ENCODE peak calls at places on chromosomes 4 and X, in five cellular contexts. F is cardiac muscle cell, Y is brain microvascular endothelial cell, U is HepG2, K is GM12865. M is an unnamed sample.
A peak's percentile ranks its signal among the peaks of the same experiment; 100 is the strongest.

GRCh38 chr4:102817021-102817605 is 10.2 kb downstream of the UBE2D3 start:
- DNase-seq in F (no peak), Y (no peak), U (no peak), K (no peak), M (no peak)

GRCh38 chr4:23888421-23889319 is 1.2 kb downstream of the PPARGC1A start:
- DNase-seq in F (peak; percentile 71), Y (peak; percentile 17), U (peak; percentile 18), K (no peak), M (no peak)

GRCh38 chrX:38636949-38637819 is 75.8 kb downstream of the TSPAN7 start:
- DNase-seq in F (no peak), Y (no peak), U (peak; percentile 82), K (no peak), M (no peak)

GRCh38 chr4:52071786-52072552 is 20.9 kb downstream of the SPATA18 start:
- DNase-seq in F (no peak), Y (no peak), U (no peak), K (no peak), M (no peak)

GRCh38 chr4:108372678-108373077 is 203.9 kb upstream of the LEF1 start:
- DNase-seq in F (no peak), Y (no peak), U (no peak), K (peak; percentile 21), M (peak; percentile 98)

GRCh38 chr4:6201580-6202091 is 1.3 kb upstream of the JAKMIP1 start:
- DNase-seq in F (no peak), Y (no peak), U (no peak), K (peak; percentile 86), M (peak; percentile 91)

GRCh38 chrX:119503484-119503861 is 35.2 kb downstream of the SLC25A5 start:
- DNase-seq in F (peak; percentile 90), Y (peak; percentile 80), U (peak; percentile 22), K (no peak), M (no peak)

GRCh38 chr4:159722052-159722451 is 619.2 kb downstream of the RAPGEF2 start:
- DNase-seq in F (no peak), Y (no peak), U (no peak), K (no peak), M (no peak)

GRCh38 chrX:81240701-81241100 is 38.8 kb downstream of the SH3BGRL start:
- DNase-seq in F (no peak), Y (no peak), U (no peak), K (no peak), M (no peak)

GRCh38 chr4:87521757-87522374 is 7.3 kb downstream of the SPARCL1 start:
- DNase-seq in F (no peak), Y (no peak), U (no peak), K (peak; percentile 54), M (no peak)

GRCh38 chr4:52157641-52158316 is 106.7 kb downstream of the SPATA18 start:
- DNase-seq in F (peak; percentile 36), Y (peak; percentile 3), U (no peak), K (no peak), M (no peak)

GRCh38 chrX:15675490-15675921 is 10.9 kb upstream of the CLTRN start:
- DNase-seq in F (peak; percentile 77), Y (peak; percentile 77), U (no peak), K (peak; percentile 83), M (no peak)

GRCh38 chr4:175419120-175419774 is 392.8 kb downstream of the GPM6A start:
- DNase-seq in F (peak; percentile 89), Y (peak; percentile 95), U (peak; percentile 13), K (no peak), M (no peak)

GRCh38 chrX:110992611-110993010 is 103.4 kb upstream of the PAK3 start:
- DNase-seq in F (peak; percentile 27), Y (peak; percentile 1), U (peak; percentile 5), K (peak; percentile 27), M (peak; percentile 17)

GRCh38 chr4:680565-680930 is 6.2 kb downstream of the MYL5 start:
- DNase-seq in F (no peak), Y (no peak), U (no peak), K (peak; percentile 65), M (no peak)
- H3K4me3 ChIP-seq in F (peak overlapping the region; percentile 60), Y (peak overlapping the region; percentile 15), U (no peak overlapping the region), K (peak overlapping the region; percentile 68), M (no peak overlapping the region)

GRCh38 chr4:153529646-153530045 is 63.5 kb downstream of the TMEM131L start:
- DNase-seq in F (peak; percentile 66), Y (no peak), U (no peak), K (no peak), M (no peak)
- H3K4me3 ChIP-seq in F (no peak overlapping the region), Y (no peak overlapping the region), U (no peak overlapping the region), K (peak overlapping the region; percentile 39), M (peak overlapping the region; percentile 8)

GRCh38 chrX:91434351-91435168 is at the start of gene PABPC5:
- DNase-seq in F (peak; percentile 76), Y (peak; percentile 44), U (no peak), K (no peak), M (no peak)
- H3K4me3 ChIP-seq in F (peak within 1 kb of the TSS; percentile 47), Y (peak within 1 kb of the TSS; percentile 44), U (no peak within 1 kb of the TSS), K (no peak within 1 kb of the TSS), M (no peak within 1 kb of the TSS)

GRCh38 chr4:13947921-13948320 is 320.4 kb upstream of the BOD1L1 start:
- DNase-seq in F (no peak), Y (no peak), U (no peak), K (no peak), M (no peak)

GRCh38 chr4:13942936-13943335 is 315.4 kb upstream of the BOD1L1 start:
- DNase-seq in F (no peak), Y (no peak), U (no peak), K (no peak), M (no peak)

GRCh38 chr4:13940921-13941320 is 313.4 kb upstream of the BOD1L1 start:
- DNase-seq in F (no peak), Y (no peak), U (no peak), K (no peak), M (no peak)

GRCh38 chr4:13938299-13938698 is 310.8 kb upstream of the BOD1L1 start:
- DNase-seq in F (no peak), Y (no peak), U (no peak), K (no peak), M (no peak)

DNA sequence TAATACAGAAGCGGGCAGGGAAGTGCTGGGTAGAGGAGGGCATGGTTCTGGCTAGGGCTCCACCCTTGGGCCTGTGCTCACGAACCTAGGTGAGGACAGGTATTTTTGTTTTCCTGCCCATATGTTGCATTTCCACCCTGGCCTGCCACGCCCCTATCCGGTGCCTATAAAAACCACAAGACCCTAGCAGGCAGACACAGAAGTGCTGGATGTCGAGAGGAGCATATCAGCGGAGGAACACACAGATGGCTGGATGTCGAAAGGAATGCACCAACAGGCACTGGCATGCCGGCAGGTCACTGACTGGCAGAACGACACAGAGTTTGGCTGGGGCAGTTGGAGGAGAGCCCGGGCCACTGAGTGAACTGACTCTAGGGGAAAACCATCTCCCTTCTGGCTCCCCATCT is 316.6 kb upstream of the BOD1L1 start:
- DNase-seq in F (no peak), Y (no peak), U (no peak), K (no peak), M (no peak)
- H3K4me3 ChIP-seq in F (no peak overlapping the region), Y (no peak overlapping the region), U (no peak overlapping the region), K (no peak overlapping the region), M (no peak overlapping the region)

DNA sequence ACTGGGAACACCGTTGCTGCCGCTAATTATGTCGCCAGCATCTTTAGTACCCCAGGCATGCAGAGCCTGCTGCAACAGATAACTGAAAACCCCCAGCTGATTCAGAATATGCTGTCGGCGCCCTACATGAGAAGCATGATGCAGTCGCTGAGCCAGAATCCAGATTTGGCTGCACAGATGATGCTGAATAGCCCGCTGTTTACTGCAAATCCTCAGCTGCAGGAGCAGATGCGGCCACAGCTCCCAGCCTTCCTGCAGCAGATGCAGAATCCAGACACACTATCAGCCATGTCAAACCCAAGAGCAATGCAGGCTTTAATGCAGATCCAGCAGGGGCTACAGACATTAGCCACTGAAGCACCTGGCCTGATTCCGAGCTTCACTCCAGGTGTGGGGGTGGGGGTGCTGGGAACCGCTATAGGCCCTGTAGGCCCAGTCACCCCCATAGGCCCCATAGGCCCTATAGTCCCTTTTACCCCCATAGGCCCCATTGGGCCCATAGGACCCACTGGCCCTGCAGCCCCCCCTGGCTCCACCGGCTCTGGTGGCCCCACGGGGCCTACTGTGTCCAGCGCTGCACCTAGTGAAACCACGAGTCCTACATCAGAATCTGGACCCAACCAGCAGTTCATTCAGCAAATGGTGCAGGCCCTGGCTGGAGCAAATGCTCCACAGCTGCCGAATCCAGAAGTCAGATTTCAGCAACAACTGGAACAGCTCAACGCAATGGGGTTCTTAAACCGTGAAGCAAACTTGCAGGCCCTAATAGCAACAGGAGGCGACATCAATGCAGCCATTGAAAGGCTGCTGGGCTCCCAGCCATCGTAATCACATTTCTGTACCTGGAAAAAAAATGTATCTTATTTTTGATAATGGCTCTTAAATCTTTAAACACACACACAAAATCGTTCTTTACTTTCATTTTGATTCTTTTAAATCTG is 1.8 kb downstream of the UBQLN2 start:
- DNase-seq in F (peak; percentile 10), Y (no peak), U (peak; percentile 0), K (peak; percentile 10), M (no peak)
- H3K4me3 ChIP-seq in F (peak overlapping the region; percentile 52), Y (peak overlapping the region; percentile 73), U (peak overlapping the region; percentile 80), K (peak overlapping the region; percentile 85), M (peak overlapping the region; percentile 77)

DNA sequence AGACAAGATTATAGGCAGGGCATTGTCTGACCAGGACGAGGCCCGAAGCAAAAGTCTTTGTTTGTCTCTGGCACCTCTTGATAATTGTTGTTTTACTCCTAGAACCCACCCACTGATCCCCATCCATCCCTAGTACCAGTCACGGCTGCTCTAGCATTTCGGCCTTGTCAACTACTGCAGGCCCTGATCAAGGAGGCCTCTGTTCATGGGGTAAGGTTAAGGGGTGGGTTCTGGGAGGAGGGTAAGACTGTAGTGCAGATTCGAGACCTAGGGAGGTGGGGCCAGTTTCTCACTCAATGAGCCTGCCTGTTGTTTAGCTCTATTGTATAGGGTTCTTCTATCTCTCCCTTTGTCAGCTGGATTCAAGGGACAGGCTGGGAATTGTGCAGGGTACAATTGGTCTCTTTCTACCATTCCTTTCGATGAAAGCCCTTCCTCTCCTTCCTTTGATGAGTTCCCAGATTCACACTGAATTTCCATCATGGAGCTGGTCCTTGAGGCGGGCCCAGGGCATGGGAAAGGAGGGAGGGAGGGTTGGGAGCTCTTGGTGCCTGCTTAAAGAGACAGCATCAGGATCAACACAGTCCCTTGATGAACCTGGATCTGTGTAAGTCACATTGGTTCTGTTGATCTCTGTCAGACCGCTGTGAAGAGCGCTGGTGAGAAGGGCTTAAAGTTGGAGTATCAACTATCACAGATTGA is 4.2 kb downstream of the PLP1 start:
- DNase-seq in F (no peak), Y (no peak), U (no peak), K (no peak), M (no peak)
- H3K4me3 ChIP-seq in F (no peak overlapping the region), Y (no peak overlapping the region), U (no peak overlapping the region), K (no peak overlapping the region), M (no peak overlapping the region)

GRCh38 chr4:25656031-25656430 is 380 bp downstream of the SLC34A2 start:
- DNase-seq in F (no peak), Y (no peak), U (no peak), K (no peak), M (no peak)

GRCh38 chr4:25658357-25658771 is 2.7 kb downstream of the SLC34A2 start:
- DNase-seq in F (no peak), Y (no peak), U (no peak), K (no peak), M (no peak)

GRCh38 chr4:25654031-25654970 is 1.4 kb upstream of the SLC34A2 start:
- DNase-seq in F (peak; percentile 36), Y (no peak), U (no peak), K (no peak), M (no peak)

GRCh38 chr4:25658777-25659176 is 3.1 kb downstream of the SLC34A2 start:
- DNase-seq in F (no peak), Y (no peak), U (no peak), K (no peak), M (no peak)

GRCh38 chr4:25654971-25655963 is at the start of gene SLC34A2:
- DNase-seq in F (peak; percentile 28), Y (no peak), U (peak; percentile 7), K (no peak), M (peak; percentile 27)
- H3K4me3 ChIP-seq in F (peak within 1 kb of the TSS; percentile 20), Y (no peak within 1 kb of the TSS), U (no peak within 1 kb of the TSS), K (no peak within 1 kb of the TSS), M (no peak within 1 kb of the TSS)